ENCODE peak calls at places on chromosomes 13 and 19, in seven cellular contexts. One of them, this sample, is unnamed.

GRCh38 chr19:40808497-40808896 is 9.5 kb downstream of the EGLN2 start:
- DNase-seq in tibial artery: no peak
- DNase-seq in NCI-H2081: no peak
- DNase-seq in NCI-H510A treated with DMSO at 0.1 percent for 48 hours: no peak
- DNase-seq in IMR-90: no peak
- DNase-seq in effector CD4-positive, alpha-beta T cell: no peak
- DNase-seq in mucosa of gallbladder: no peak
- DNase-seq in this sample: no peak

GRCh38 chr19:49793561-49793840 is 19.6 kb downstream of the FUZ start:
- DNase-seq in tibial artery: no peak
- DNase-seq in NCI-H2081: no peak
- DNase-seq in NCI-H510A treated with DMSO at 0.1 percent for 48 hours: no peak
- DNase-seq in IMR-90: peak
- DNase-seq in effector CD4-positive, alpha-beta T cell: no peak
- DNase-seq in mucosa of gallbladder: no peak
- DNase-seq in this sample: no peak

GRCh38 chr13:56900549-56901279 is 240.0 kb upstream of the PRR20A start:
- DNase-seq in tibial artery: no peak
- DNase-seq in NCI-H2081: no peak
- DNase-seq in NCI-H510A treated with DMSO at 0.1 percent for 48 hours: no peak
- DNase-seq in IMR-90: no peak
- DNase-seq in effector CD4-positive, alpha-beta T cell: no peak
- DNase-seq in mucosa of gallbladder: no peak
- DNase-seq in this sample: no peak

GRCh38 chr13:35163674-35164073 is 221.6 kb downstream of the NBEA start:
- DNase-seq in tibial artery: no peak
- DNase-seq in NCI-H2081: no peak
- DNase-seq in NCI-H510A treated with DMSO at 0.1 percent for 48 hours: no peak
- DNase-seq in IMR-90: no peak
- DNase-seq in effector CD4-positive, alpha-beta T cell: no peak
- DNase-seq in mucosa of gallbladder: no peak
- DNase-seq in this sample: no peak

GRCh38 chr13:39976481-39976880 is 321.0 kb downstream of the COG6 start:
- DNase-seq in tibial artery: no peak
- DNase-seq in NCI-H2081: no peak
- DNase-seq in NCI-H510A treated with DMSO at 0.1 percent for 48 hours: no peak
- DNase-seq in IMR-90: no peak
- DNase-seq in effector CD4-positive, alpha-beta T cell: no peak
- DNase-seq in mucosa of gallbladder: no peak
- DNase-seq in this sample: no peak

GRCh38 chr13:44470623-44471562 is 97.3 kb downstream of the SERP2 start:
- DNase-seq in tibial artery: no peak
- DNase-seq in NCI-H2081: peak
- DNase-seq in NCI-H510A treated with DMSO at 0.1 percent for 48 hours: no peak
- DNase-seq in IMR-90: peak
- DNase-seq in effector CD4-positive, alpha-beta T cell: no peak
- DNase-seq in mucosa of gallbladder: no peak
- DNase-seq in this sample: no peak

GRCh38 chr13:98026457-98026857 is 73.0 kb downstream of the IPO5 start:
- DNase-seq in tibial artery: no peak
- DNase-seq in NCI-H2081: peak
- DNase-seq in NCI-H510A treated with DMSO at 0.1 percent for 48 hours: no peak
- DNase-seq in IMR-90: peak
- DNase-seq in effector CD4-positive, alpha-beta T cell: no peak
- DNase-seq in mucosa of gallbladder: no peak
- DNase-seq in this sample: no peak

GRCh38 chr13:27182844-27183497 is 11.4 kb upstream of the USP12 start:
- DNase-seq in tibial artery: peak
- DNase-seq in NCI-H2081: no peak
- DNase-seq in NCI-H510A treated with DMSO at 0.1 percent for 48 hours: no peak
- DNase-seq in IMR-90: peak
- DNase-seq in effector CD4-positive, alpha-beta T cell: no peak
- DNase-seq in mucosa of gallbladder: peak
- DNase-seq in this sample: no peak

GRCh38 chr19:12603714-12604113 is 6.9 kb downstream of the ZNF490 start:
- DNase-seq in tibial artery: peak
- DNase-seq in NCI-H2081: no peak
- DNase-seq in NCI-H510A treated with DMSO at 0.1 percent for 48 hours: no peak
- DNase-seq in IMR-90: peak
- DNase-seq in effector CD4-positive, alpha-beta T cell: peak
- DNase-seq in mucosa of gallbladder: no peak
- DNase-seq in this sample: peak

GRCh38 chr13:74388626-74389025 is 254.4 kb upstream of the KLF12 start:
- DNase-seq in tibial artery: no peak
- DNase-seq in NCI-H2081: no peak
- DNase-seq in NCI-H510A treated with DMSO at 0.1 percent for 48 hours: no peak
- DNase-seq in IMR-90: no peak
- DNase-seq in effector CD4-positive, alpha-beta T cell: no peak
- DNase-seq in mucosa of gallbladder: no peak
- DNase-seq in this sample: no peak

GRCh38 chr19:57280165-57280912 is at the start of gene ZNF460:
- DNase-seq in tibial artery: peak
- DNase-seq in NCI-H2081: peak
- DNase-seq in NCI-H510A treated with DMSO at 0.1 percent for 48 hours: peak
- DNase-seq in IMR-90: peak
- DNase-seq in effector CD4-positive, alpha-beta T cell: peak
- DNase-seq in mucosa of gallbladder: peak
- DNase-seq in this sample: peak

GRCh38 chr19:38184815-38185214 is 39.2 kb downstream of the DPF1 start:
- DNase-seq in tibial artery: no peak
- DNase-seq in NCI-H2081: no peak
- DNase-seq in NCI-H510A treated with DMSO at 0.1 percent for 48 hours: no peak
- DNase-seq in IMR-90: no peak
- DNase-seq in effector CD4-positive, alpha-beta T cell: no peak
- DNase-seq in mucosa of gallbladder: no peak
- DNase-seq in this sample: no peak

GRCh38 chr13:99600318-99600717 is 99.0 kb downstream of the TM9SF2 start:
- DNase-seq in tibial artery: no peak
- DNase-seq in NCI-H2081: peak
- DNase-seq in NCI-H510A treated with DMSO at 0.1 percent for 48 hours: no peak
- DNase-seq in IMR-90: no peak
- DNase-seq in effector CD4-positive, alpha-beta T cell: no peak
- DNase-seq in mucosa of gallbladder: no peak
- DNase-seq in this sample: no peak

GRCh38 chr13:80923907-80924306 is 583.0 kb upstream of the SPRY2 start:
- DNase-seq in tibial artery: no peak
- DNase-seq in NCI-H2081: no peak
- DNase-seq in NCI-H510A treated with DMSO at 0.1 percent for 48 hours: no peak
- DNase-seq in IMR-90: no peak
- DNase-seq in effector CD4-positive, alpha-beta T cell: no peak
- DNase-seq in mucosa of gallbladder: no peak
- DNase-seq in this sample: no peak

GRCh38 chr13:102580552-102581169 is 16.1 kb upstream of the TPP2 start:
- DNase-seq in tibial artery: no peak
- DNase-seq in NCI-H2081: peak
- DNase-seq in NCI-H510A treated with DMSO at 0.1 percent for 48 hours: peak
- DNase-seq in IMR-90: peak
- DNase-seq in effector CD4-positive, alpha-beta T cell: peak
- DNase-seq in mucosa of gallbladder: peak
- DNase-seq in this sample: peak

GRCh38 chr13:77859450-77859849 is 59.2 kb downstream of the EDNRB start:
- DNase-seq in tibial artery: no peak
- DNase-seq in NCI-H2081: no peak
- DNase-seq in NCI-H510A treated with DMSO at 0.1 percent for 48 hours: no peak
- DNase-seq in IMR-90: peak
- DNase-seq in effector CD4-positive, alpha-beta T cell: no peak
- DNase-seq in mucosa of gallbladder: peak
- DNase-seq in this sample: no peak

GRCh38 chr13:70856706-70857105 is 748.5 kb upstream of the KLHL1 start:
- DNase-seq in tibial artery: no peak
- DNase-seq in NCI-H2081: peak
- DNase-seq in NCI-H510A treated with DMSO at 0.1 percent for 48 hours: peak
- DNase-seq in IMR-90: no peak
- DNase-seq in effector CD4-positive, alpha-beta T cell: no peak
- DNase-seq in mucosa of gallbladder: no peak
- DNase-seq in this sample: no peak

GRCh38 chr19:47790398-47790814 is 11.9 kb downstream of the SELENOW start:
- DNase-seq in tibial artery: peak
- DNase-seq in NCI-H2081: peak
- DNase-seq in NCI-H510A treated with DMSO at 0.1 percent for 48 hours: peak
- DNase-seq in IMR-90: peak
- DNase-seq in effector CD4-positive, alpha-beta T cell: peak
- DNase-seq in mucosa of gallbladder: peak
- DNase-seq in this sample: peak

GRCh38 chr19:40719414-40719894 is 2.5 kb downstream of the ITPKC start:
- DNase-seq in tibial artery: no peak
- DNase-seq in NCI-H2081: no peak
- DNase-seq in NCI-H510A treated with DMSO at 0.1 percent for 48 hours: no peak
- DNase-seq in IMR-90: no peak
- DNase-seq in effector CD4-positive, alpha-beta T cell: no peak
- DNase-seq in mucosa of gallbladder: no peak
- DNase-seq in this sample: no peak

GRCh38 chr19:4589579-4590410 is 30.3 kb upstream of the SEMA6B start:
- DNase-seq in tibial artery: no peak
- DNase-seq in NCI-H2081: no peak
- DNase-seq in NCI-H510A treated with DMSO at 0.1 percent for 48 hours: peak
- DNase-seq in IMR-90: no peak
- DNase-seq in effector CD4-positive, alpha-beta T cell: no peak
- DNase-seq in mucosa of gallbladder: no peak
- DNase-seq in this sample: no peak

GRCh38 chr13:20148501-20149183 is 12.2 kb downstream of the GJA3 start:
- DNase-seq in tibial artery: no peak
- DNase-seq in NCI-H2081: no peak
- DNase-seq in NCI-H510A treated with DMSO at 0.1 percent for 48 hours: no peak
- DNase-seq in IMR-90: no peak
- DNase-seq in effector CD4-positive, alpha-beta T cell: no peak
- DNase-seq in mucosa of gallbladder: no peak
- DNase-seq in this sample: no peak

GRCh38 chr13:20134732-20135131 is 26.1 kb downstream of the GJA3 start:
- DNase-seq in tibial artery: no peak
- DNase-seq in NCI-H2081: no peak
- DNase-seq in NCI-H510A treated with DMSO at 0.1 percent for 48 hours: no peak
- DNase-seq in IMR-90: no peak
- DNase-seq in effector CD4-positive, alpha-beta T cell: no peak
- DNase-seq in mucosa of gallbladder: no peak
- DNase-seq in this sample: no peak

GRCh38 chr13:28485097-28485496 is 9.8 kb downstream of the FLT1 start:
- DNase-seq in tibial artery: no peak
- DNase-seq in NCI-H2081: no peak
- DNase-seq in NCI-H510A treated with DMSO at 0.1 percent for 48 hours: no peak
- DNase-seq in IMR-90: no peak
- DNase-seq in effector CD4-positive, alpha-beta T cell: no peak
- DNase-seq in mucosa of gallbladder: no peak
- DNase-seq in this sample: no peak

GRCh38 chr19:7304200-7304599 is 10.0 kb upstream of the INSR start:
- DNase-seq in tibial artery: no peak
- DNase-seq in NCI-H2081: no peak
- DNase-seq in NCI-H510A treated with DMSO at 0.1 percent for 48 hours: no peak
- DNase-seq in IMR-90: no peak
- DNase-seq in effector CD4-positive, alpha-beta T cell: no peak
- DNase-seq in mucosa of gallbladder: no peak
- DNase-seq in this sample: no peak

GRCh38 chr13:85729296-85729695 is 69.9 kb downstream of the SLITRK6 start:
- DNase-seq in tibial artery: no peak
- DNase-seq in NCI-H2081: no peak
- DNase-seq in NCI-H510A treated with DMSO at 0.1 percent for 48 hours: no peak
- DNase-seq in IMR-90: peak
- DNase-seq in effector CD4-positive, alpha-beta T cell: no peak
- DNase-seq in mucosa of gallbladder: no peak
- DNase-seq in this sample: no peak

GRCh38 chr19:55539082-55539715 is 2.3 kb upstream of the SBK2 start:
- DNase-seq in tibial artery: no peak
- DNase-seq in NCI-H2081: no peak
- DNase-seq in NCI-H510A treated with DMSO at 0.1 percent for 48 hours: no peak
- DNase-seq in IMR-90: no peak
- DNase-seq in effector CD4-positive, alpha-beta T cell: no peak
- DNase-seq in mucosa of gallbladder: no peak
- DNase-seq in this sample: no peak

GRCh38 chr19:38944981-38945506 is 14.3 kb downstream of the MRPS12 start:
- DNase-seq in tibial artery: no peak
- DNase-seq in NCI-H2081: no peak
- DNase-seq in NCI-H510A treated with DMSO at 0.1 percent for 48 hours: no peak
- DNase-seq in IMR-90: no peak
- DNase-seq in effector CD4-positive, alpha-beta T cell: no peak
- DNase-seq in mucosa of gallbladder: no peak
- DNase-seq in this sample: no peak